ENCODE peak calls at places on chromosome 19, in seven cellular contexts. O is neuronal stem cell, L is IMR-90, W is H1, X is H9, G is mesendoderm, E is mesenchymal stem cell. M is an unnamed sample.

GRCh38 chr19:36577271-36577996 is 4.3 kb upstream of the ZNF529 start:
- DNase-seq in E (no peak), W (no peak), X (no peak), L (no peak), O (no peak), G (peak), M (peak)

GRCh38 chr19:55082023-55082851 is 6.6 kb downstream of the EPS8L1 start:
- DNase-seq in X (peak), L (peak), O (no peak), G (peak), W (no peak), E (peak), M (no peak)

GRCh38 chr19:19746286-19747213 is 13.6 kb upstream of the ZNF14 start:
- DNase-seq in X (peak), G (peak), W (no peak), O (no peak), E (no peak), L (no peak), M (no peak)

GRCh38 chr19:38564981-38565685 is 52.6 kb downstream of the MAP4K1 start:
- DNase-seq in O (no peak), E (no peak), L (no peak), G (no peak), W (no peak), X (peak), M (no peak)

GRCh38 chr19:18659281-18660050 is 22.6 kb downstream of the KLHL26 start:
- DNase-seq in W (no peak), X (no peak), E (peak), G (no peak), O (no peak), L (no peak), M (peak)

GRCh38 chr19:43743059-43743458 is 11.7 kb downstream of the SMG9 start:
- DNase-seq in O (no peak), G (no peak), E (no peak), L (peak), W (no peak), X (no peak), M (no peak)

GRCh38 chr19:46984077-46985010 is 35.3 kb upstream of the NPAS1 start:
- DNase-seq in X (no peak), G (no peak), L (peak), O (no peak), W (no peak), E (peak), M (peak)

GRCh38 chr19:14554382-14554812 is 17.5 kb downstream of the NDUFB7 start:
- DNase-seq in W (no peak), X (peak), E (no peak), L (no peak), G (peak), O (no peak), M (peak)

GRCh38 chr19:45099465-45100201 is 6.7 kb downstream of the PPP1R37 start:
- DNase-seq in O (no peak), L (peak), E (no peak), X (no peak), W (no peak), G (no peak), M (no peak)

GRCh38 chr19:52997975-52998374 is 15.7 kb upstream of the ERVV-1 start:
- DNase-seq in G (no peak), E (no peak), W (no peak), O (no peak), L (no peak), X (no peak), M (peak)

GRCh38 chr19:46975918-46976782 is 43.5 kb upstream of the NPAS1 start:
- DNase-seq in G (peak), X (peak), W (peak), L (peak), E (peak), O (peak), M (peak)

GRCh38 chr19:55087542-55087935 is 11.9 kb downstream of the EPS8L1 start:
- DNase-seq in W (no peak), O (no peak), E (no peak), L (peak), G (no peak), X (no peak), M (no peak)

GRCh38 chr19:48543121-48543710 is 8.8 kb upstream of the SULT2B1 start:
- DNase-seq in G (peak), O (no peak), L (peak), X (peak), W (no peak), E (peak), M (peak)

GRCh38 chr19:45125975-45126493 is 33.1 kb downstream of the PPP1R37 start:
- DNase-seq in G (peak), O (peak), E (peak), W (peak), X (peak), L (peak), M (peak)

GRCh38 chr19:48113190-48113917 is 2.7 kb upstream of the PLA2G4C start:
- DNase-seq in L (peak), X (no peak), W (no peak), O (no peak), G (no peak), E (no peak), M (no peak)

GRCh38 chr19:33665776-33666175 is 44.0 kb downstream of the CHST8 start:
- DNase-seq in G (no peak), L (no peak), X (no peak), O (no peak), E (no peak), W (no peak), M (no peak)

GRCh38 chr19:39566064-39566463 is 26.1 kb upstream of the EID2 start:
- DNase-seq in O (no peak), W (no peak), G (no peak), L (no peak), E (no peak), X (no peak), M (no peak)
- H2BK5ac ChIP-seq in O (no peak), W (no peak), G (no peak), L (no peak), E (no peak), X (no peak), M (no peak)

DNA sequence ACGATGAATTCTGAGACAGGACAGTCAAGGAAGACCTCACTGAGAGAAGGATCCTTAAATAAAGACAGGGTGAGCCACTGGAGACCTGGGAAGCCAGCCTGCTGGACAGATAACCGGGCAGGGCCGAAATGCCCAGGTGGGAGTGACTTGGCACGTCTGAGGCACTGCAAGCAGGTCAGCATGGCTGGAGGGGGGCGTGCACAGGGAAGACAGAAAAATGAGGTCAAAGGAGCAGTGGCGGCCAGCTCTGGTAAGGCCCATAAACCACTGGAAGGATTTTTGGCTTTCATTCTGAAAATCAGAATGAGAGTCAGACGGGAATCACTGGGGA is 5.8 kb upstream of the ATP1A3 start:
- DNase-seq in O (no peak), W (no peak), G (no peak), X (no peak), L (no peak), E (no peak), M (no peak)
- H3K9ac ChIP-seq in O (no peak), W (no peak), G (no peak), X (no peak), L (no peak), E (no peak), M (no peak)

DNA sequence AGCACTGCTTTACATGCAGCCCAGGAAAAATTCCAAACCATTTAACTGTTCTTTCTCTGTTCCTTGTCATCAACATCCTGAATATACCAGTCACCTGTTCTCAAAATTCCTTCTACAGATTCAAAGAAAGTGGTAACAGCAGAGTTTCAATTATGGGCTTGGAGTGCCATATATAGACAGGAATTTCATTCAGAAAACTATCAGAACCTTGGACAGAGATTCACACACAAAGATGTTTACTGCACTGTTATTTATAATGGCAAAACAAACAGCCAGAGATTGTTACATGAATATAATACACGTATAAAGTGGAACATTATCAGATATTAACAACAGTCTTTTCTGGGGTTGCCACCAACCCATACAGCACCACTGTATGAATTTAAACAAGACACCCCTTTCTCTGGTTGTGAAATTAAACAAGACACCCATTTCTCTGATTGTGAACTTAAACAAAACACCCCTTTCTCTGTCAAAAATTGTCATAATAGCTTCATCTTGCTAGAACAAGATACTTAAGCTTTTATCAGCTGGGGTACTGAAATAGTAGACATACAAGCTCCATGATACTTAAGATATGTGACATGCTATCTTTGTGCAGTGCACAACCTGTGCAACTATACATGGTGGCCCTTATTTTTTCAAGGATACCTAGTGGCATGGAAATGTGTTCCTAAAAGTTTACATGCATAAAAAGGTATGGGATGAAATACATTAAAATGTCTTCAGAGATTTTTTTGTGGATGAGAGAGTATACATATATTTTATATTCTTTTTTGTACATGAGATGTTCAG is 12.6 kb downstream of the CACNA1A start:
- DNase-seq in O (no peak), E (no peak), L (peak), G (no peak), W (no peak), X (no peak), M (peak)
- H2BK5ac ChIP-seq in O (no peak), E (no peak), L (no peak), G (no peak), W (no peak), X (no peak), M (no peak)

GRCh38 chr19:6084821-6085220 is 25.5 kb downstream of the RFX2 start:
- DNase-seq in X (no peak), E (no peak), O (no peak), L (no peak), G (no peak), W (no peak), M (no peak)

GRCh38 chr19:6090634-6091033 is 19.7 kb downstream of the RFX2 start:
- DNase-seq in E (no peak), W (no peak), L (no peak), G (no peak), O (no peak), X (no peak), M (no peak)

GRCh38 chr19:6088677-6089063 is 21.6 kb downstream of the RFX2 start:
- DNase-seq in W (no peak), O (no peak), G (no peak), E (peak), X (no peak), L (peak), M (peak)

GRCh38 chr19:6087074-6087506 is 23.2 kb downstream of the RFX2 start:
- DNase-seq in L (no peak), O (peak), G (peak), W (no peak), X (no peak), E (no peak), M (peak)

GRCh38 chr19:6086081-6086858 is 24.0 kb downstream of the RFX2 start:
- DNase-seq in X (no peak), W (no peak), O (no peak), L (peak), E (peak), G (no peak), M (peak)
- H3K9ac ChIP-seq in X (no peak), W (no peak), O (no peak), L (no peak), E (peak), G (no peak), M (no peak)

DNA sequence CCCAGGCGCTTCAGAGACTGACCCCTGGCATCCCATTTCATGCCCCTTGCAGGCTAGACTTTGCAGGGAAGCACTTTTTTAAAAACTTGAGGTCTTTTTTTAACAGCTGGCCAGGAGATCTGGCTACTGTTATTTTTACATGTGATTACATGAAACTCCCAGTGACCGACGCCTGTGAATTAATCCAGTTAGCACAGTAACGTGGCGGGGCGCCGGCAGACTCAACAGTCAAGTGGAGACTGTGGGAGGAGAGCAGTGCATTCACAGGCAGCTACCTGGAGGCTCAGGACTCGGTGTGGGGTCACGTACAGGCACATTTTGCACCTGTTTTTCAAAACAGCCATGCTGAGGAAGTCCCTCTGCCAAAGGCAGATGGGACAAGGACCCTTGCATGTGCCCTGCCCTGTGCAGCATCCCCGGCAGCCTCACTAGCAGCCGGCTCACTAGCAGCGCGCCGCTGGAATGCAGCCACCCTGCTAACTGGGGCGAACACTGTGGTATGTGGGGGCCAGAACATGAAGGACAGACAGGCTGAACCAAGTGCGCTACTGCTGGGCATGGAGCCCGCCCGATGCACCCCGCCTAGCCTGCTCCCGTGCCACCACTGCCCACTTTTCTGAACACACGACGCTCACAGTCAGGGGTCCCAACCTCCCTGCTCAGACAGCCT is 18.7 kb downstream of the CAPS start:
- DNase-seq in X (no peak), G (no peak), E (no peak), O (no peak), L (no peak), W (no peak), M (no peak)
- H2BK5ac ChIP-seq in X (no peak), G (no peak), E (no peak), O (no peak), L (no peak), W (no peak), M (no peak)

GRCh38 chr19:15727724-15728123 is at the start of gene OR10H2:
- DNase-seq in O (no peak), W (no peak), X (no peak), G (no peak), E (no peak), L (no peak), M (no peak)
- H3K9ac ChIP-seq in O (no peak), W (no peak), X (no peak), G (no peak), E (no peak), L (no peak), M (no peak)